ENCODE peak calls at places on chromosome 13, in five cellular contexts. Y, M, R, S and O are unnamed samples.

GRCh38 chr13:29969286-29969685 is 118.9 kb upstream of the UBL3 start:
- DNase-seq in Y (no peak), M (no peak), R (no peak), S (no peak), O (no peak)

GRCh38 chr13:105763851-105764250 is 771.6 kb downstream of the EFNB2 start:
- DNase-seq in Y (no peak), M (no peak), R (no peak), S (no peak), O (no peak)

GRCh38 chr13:40149611-40150283 is 494.3 kb downstream of the COG6 start:
- DNase-seq in Y (no peak), M (no peak), R (no peak), S (no peak), O (no peak)

GRCh38 chr13:40043759-40044158 is 388.3 kb downstream of the COG6 start:
- DNase-seq in Y (no peak), M (no peak), R (no peak), S (no peak), O (no peak)

GRCh38 chr13:46296920-46297319 is 85.2 kb downstream of the LRRC63 start:
- DNase-seq in Y (no peak), M (no peak), R (no peak), S (peak), O (no peak)

GRCh38 chr13:73334459-73334858 is 275.7 kb downstream of the KLF5 start:
- DNase-seq in Y (no peak), M (no peak), R (no peak), S (no peak), O (no peak)

GRCh38 chr13:91778123-91778522 is 379.7 kb downstream of the GPC5 start:
- DNase-seq in Y (no peak), M (no peak), R (no peak), S (no peak), O (no peak)

GRCh38 chr13:112204881-112205327 is 138.0 kb downstream of the SOX1 start:
- DNase-seq in Y (no peak), M (peak), R (no peak), S (no peak), O (no peak)

GRCh38 chr13:61339054-61339621 is 76.5 kb downstream of the PCDH20 start:
- DNase-seq in Y (no peak), M (no peak), R (no peak), S (no peak), O (no peak)

GRCh38 chr13:72125561-72125960 is 258.6 kb upstream of the DACH1 start:
- DNase-seq in Y (no peak), M (no peak), R (no peak), S (no peak), O (no peak)

DNA sequence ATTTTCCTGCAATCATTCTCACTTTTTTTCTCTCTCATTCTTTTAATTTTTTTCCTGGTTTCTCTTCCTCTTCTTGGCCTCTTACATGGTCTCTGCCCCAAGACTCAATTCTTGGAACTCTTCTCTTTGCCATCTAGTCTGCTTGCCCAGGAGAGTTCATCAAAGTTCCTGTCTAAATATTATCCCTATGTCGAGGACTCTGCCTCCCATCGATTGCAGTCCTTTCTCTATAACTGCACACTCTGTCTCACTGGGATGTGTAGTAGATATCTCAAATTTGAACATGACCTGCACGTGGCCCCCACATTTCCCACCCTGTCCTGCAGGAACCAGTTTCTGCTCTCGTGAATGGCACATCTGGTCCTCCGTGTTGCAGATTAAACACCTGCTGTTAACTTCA is 204.7 kb upstream of the TMTC4 start:
- DNase-seq in Y (no peak), M (no peak), R (no peak), S (no peak), O (no peak)
- TF ChIP-seq RFX5 in Y (no peak), M (no peak), R (no peak), S (no peak), O (no peak)

GRCh38 chr13:51147732-51148131 is 36.7 kb upstream of the C13orf42 start:
- DNase-seq in Y (no peak), M (no peak), R (no peak), S (no peak), O (no peak)

GRCh38 chr13:51146667-51147066 is 35.6 kb upstream of the C13orf42 start:
- DNase-seq in Y (no peak), M (no peak), R (no peak), S (no peak), O (no peak)

GRCh38 chr13:51151463-51151862 is 40.4 kb upstream of the C13orf42 start:
- DNase-seq in Y (no peak), M (no peak), R (no peak), S (no peak), O (no peak)

GRCh38 chr13:51148223-51148951 is 37.3 kb upstream of the C13orf42 start:
- DNase-seq in Y (no peak), M (peak), R (no peak), S (no peak), O (peak)

GRCh38 chr13:51148952-51149573 is 38.0 kb upstream of the C13orf42 start:
- DNase-seq in Y (no peak), M (no peak), R (no peak), S (no peak), O (peak)
- TF ChIP-seq GABPA in Y (no peak), M (no peak), R (no peak), S (no peak), O (no peak)

GRCh38 chr13:31998131-31998530 is 33.4 kb upstream of the FRY start:
- DNase-seq in Y (no peak), M (no peak), R (no peak), S (no peak), O (no peak)

GRCh38 chr13:31996611-31997010 is 35.0 kb upstream of the FRY start:
- DNase-seq in Y (no peak), M (no peak), R (no peak), S (no peak), O (no peak)

GRCh38 chr13:31997641-31998040 is 33.9 kb upstream of the FRY start:
- DNase-seq in Y (no peak), M (no peak), R (no peak), S (no peak), O (no peak)

GRCh38 chr13:32001769-32002168 is 29.8 kb upstream of the FRY start:
- DNase-seq in Y (no peak), M (no peak), R (no peak), S (no peak), O (no peak)

DNA sequence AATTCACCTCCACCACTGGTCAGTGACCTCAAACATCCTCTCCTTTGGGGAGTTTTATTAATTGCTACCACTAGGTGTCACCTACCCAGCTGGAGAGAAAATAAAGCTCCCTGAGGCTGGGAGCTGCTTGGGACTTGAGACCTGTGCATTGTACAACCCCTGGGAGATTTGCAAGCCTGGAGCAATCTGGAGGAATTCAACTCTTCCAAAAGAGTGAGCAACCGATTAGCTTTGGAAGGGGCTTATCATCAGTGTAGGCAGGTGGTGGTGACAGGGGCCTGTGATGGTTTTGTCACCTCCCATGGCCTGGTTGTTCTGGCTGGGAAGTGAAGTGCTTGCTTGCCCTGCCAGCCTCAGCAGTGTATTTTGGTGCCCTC is 30.2 kb upstream of the FRY start:
- DNase-seq in Y (peak), M (no peak), R (no peak), S (peak), O (peak)
- TF ChIP-seq RFX5 in Y (no peak), M (no peak), R (no peak), S (no peak), O (no peak)

DNA sequence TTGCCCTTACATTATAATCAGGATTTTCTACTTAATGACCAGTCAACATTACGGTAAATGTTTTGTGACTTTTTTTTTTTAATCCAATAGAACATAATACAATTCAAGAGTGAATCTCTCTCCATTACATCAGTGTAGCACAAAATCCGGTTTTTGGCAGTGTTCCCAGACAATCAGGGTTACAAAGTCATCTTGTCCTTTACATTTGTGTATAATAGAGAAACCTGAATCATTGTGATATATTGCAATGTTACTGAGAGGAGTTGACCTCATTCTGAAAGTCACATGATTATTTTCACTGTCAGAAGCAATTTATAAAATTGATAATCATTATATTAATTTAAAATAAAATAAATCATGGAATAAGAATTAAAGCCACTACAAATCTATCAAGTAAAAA is 1346.0 kb upstream of the SPRY2 start:
- DNase-seq in Y (no peak), M (no peak), R (no peak), S (no peak), O (peak)
- TF ChIP-seq GABPA in Y (no peak), M (no peak), R (no peak), S (no peak), O (no peak)

GRCh38 chr13:42876270-42876714 is 94.9 kb downstream of the FAM216B start:
- DNase-seq in Y (no peak), M (no peak), R (peak), S (no peak), O (no peak)
- TF ChIP-seq RFX5 in Y (no peak), M (no peak), R (no peak), S (no peak), O (no peak)